ENCODE peak calls at places on chromosomes 5 and 9, in seven cellular contexts. X, J, K, L, A, U and W are unnamed samples. For H3K27me3, the result is how much of the 10 kb centered on the place peaks cover.

GRCh38 chr9:124047106-124047716 is 35.6 kb downstream of the LHX2 start:
- DNase-seq in U (peak), J (no peak), X (no peak), A (no peak), L (no peak), K (no peak), W (no peak)

GRCh38 chr9:106718996-106719395 is 144.0 kb upstream of the ZNF462 start:
- DNase-seq in X (no peak), K (no peak), J (peak), L (peak), A (no peak), U (peak), W (no peak)

GRCh38 chr5:169860585-169860984 is 119.7 kb downstream of the INSYN2B start:
- DNase-seq in K (no peak), X (no peak), L (no peak), U (peak), A (no peak), J (no peak), W (no peak)

GRCh38 chr9:133506653-133507038 is 18.1 kb downstream of the MYMK start:
- DNase-seq in A (no peak), X (no peak), J (no peak), U (no peak), L (peak), K (peak), W (peak)

GRCh38 chr5:53381-54174 is 38.4 kb upstream of the PLEKHG4B start:
- DNase-seq in J (no peak), X (no peak), K (peak), A (no peak), L (no peak), U (no peak), W (peak)

GRCh38 chr5:157516016-157516415 is 56.0 kb downstream of the NIPAL4 start:
- DNase-seq in U (no peak), L (peak), J (peak), X (no peak), A (no peak), K (no peak), W (peak)

GRCh38 chr5:54538156-54538555 is 20.6 kb downstream of the SNX18 start:
- DNase-seq in L (no peak), A (no peak), U (no peak), X (no peak), J (no peak), K (no peak), W (no peak)

GRCh38 chr9:77807295-77807694 is 159.2 kb upstream of the GNA14 start:
- DNase-seq in J (peak), L (peak), A (no peak), U (peak), K (no peak), X (no peak), W (no peak)

GRCh38 chr5:93572101-93572772 is 8.8 kb downstream of the NR2F1-AS1 start:
- DNase-seq in J (no peak), K (no peak), L (no peak), U (no peak), X (peak), A (no peak), W (no peak)

GRCh38 chr9:130935660-130936271 is 3.3 kb downstream of the FIBCD1 start:
- DNase-seq in K (no peak), L (no peak), A (no peak), J (no peak), U (no peak), X (no peak), W (no peak)
- H3K27me3 ChIP-seq in K (under half), L (under half), A (under half), J (under half), U (under half), X (under half), W (under half)

GRCh38 chr9:130354806-130355205 is 89.2 kb downstream of the HMCN2 start:
- DNase-seq in L (no peak), J (no peak), X (no peak), K (no peak), U (no peak), A (no peak), W (no peak)
- H3K27me3 ChIP-seq in L (under half), J (under half), X (under half), K (under half), U (under half), A (under half), W (under half)

DNA sequence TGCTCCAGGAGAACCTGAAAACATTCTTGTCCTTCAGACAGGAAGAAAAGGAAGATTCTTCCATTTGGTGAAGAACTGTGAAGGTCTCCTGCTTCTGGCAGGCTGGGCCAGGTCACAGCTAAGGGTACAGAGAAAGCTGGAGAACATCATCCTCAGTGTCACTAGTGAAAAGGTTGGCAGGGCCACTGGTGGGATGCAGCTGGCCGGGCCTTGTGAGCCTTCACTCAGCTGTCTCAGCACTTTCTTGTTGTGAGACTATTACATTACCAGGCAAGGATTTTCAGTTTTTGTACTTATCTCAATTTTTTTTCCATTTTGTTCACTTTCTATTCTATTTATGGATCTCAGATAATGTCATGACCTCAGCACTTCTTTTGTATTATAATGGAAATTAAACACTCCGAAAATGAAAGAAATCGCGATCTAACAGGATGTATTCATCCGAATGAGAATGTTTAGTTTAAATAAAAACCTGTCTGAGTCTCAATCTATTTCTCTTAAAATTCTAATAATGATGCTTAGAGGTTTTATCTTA is 9.9 kb upstream of the IFNA8 start:
- DNase-seq in L (no peak), J (no peak), A (no peak), K (no peak), X (no peak), U (no peak), W (no peak)
- H3K27me3 ChIP-seq in L (under half), J (half or more), A (under half), K (under half), X (under half), U (under half), W (half or more)

GRCh38 chr5:141437208-141437607 is 6.9 kb downstream of the PCDHGA12 start:
- DNase-seq in X (no peak), J (no peak), L (no peak), K (no peak), A (no peak), U (no peak), W (no peak)
- H3K27me3 ChIP-seq in X (under half), J (under half), L (under half), K (under half), A (under half), U (under half), W (under half)

GRCh38 chr5:179342577-179342976 is 2.7 kb downstream of the ADAMTS2 start:
- DNase-seq in X (no peak), K (no peak), L (no peak), J (no peak), A (no peak), U (no peak), W (peak)
- H3K27me3 ChIP-seq in X (under half), K (under half), L (under half), J (under half), A (under half), U (under half), W (under half)

DNA sequence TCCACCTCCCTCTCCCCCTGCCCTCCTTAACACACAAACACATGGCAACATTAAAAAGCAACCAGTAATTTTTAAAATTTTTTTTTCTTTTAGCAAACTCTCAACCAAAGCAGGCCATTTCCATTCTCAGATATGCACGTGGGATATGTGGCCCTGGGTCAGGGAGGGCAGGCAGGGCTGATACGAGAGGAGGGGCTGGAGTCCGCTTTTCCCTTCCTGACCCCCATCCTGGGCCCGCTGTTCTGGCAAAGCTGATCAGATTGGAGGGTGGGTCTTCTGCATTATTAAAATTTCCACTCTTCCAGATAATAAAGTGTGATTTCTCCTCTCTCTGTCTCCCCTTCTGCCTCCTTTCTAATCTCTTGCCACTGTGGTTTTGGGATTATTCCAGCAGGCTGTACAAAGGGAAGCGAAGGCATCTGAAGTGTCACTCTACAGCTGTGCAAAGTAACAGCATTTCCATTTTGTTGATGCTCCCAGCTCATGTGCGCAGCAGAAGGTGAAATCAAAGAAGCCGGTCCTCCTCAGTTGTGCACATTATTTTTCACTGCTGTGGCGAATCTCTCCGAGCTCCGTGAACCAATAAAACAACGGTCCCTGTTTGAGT is 12.0 kb downstream of the IRX1 start:
- DNase-seq in J (no peak), X (no peak), K (no peak), L (no peak), U (no peak), A (no peak), W (no peak)
- H3K27me3 ChIP-seq in J (under half), X (under half), K (under half), L (under half), U (under half), A (under half), W (under half)

GRCh38 chr5:178581621-178582020 is 8.6 kb downstream of the COL23A1 start:
- DNase-seq in L (no peak), X (no peak), J (peak), A (no peak), U (no peak), K (no peak), W (no peak)
- H3K27me3 ChIP-seq in L (under half), X (under half), J (under half), A (under half), U (under half), K (under half), W (under half)

GRCh38 chr9:116274293-116274692 is 120.7 kb downstream of the PAPPA start:
- DNase-seq in X (no peak), A (no peak), J (no peak), U (no peak), L (peak), K (no peak), W (no peak)
- H3K27me3 ChIP-seq in X (under half), A (under half), J (under half), U (under half), L (under half), K (under half), W (under half)

GRCh38 chr9:92397853-92398252 is 6.5 kb downstream of the OGN start:
- DNase-seq in A (no peak), J (no peak), X (no peak), L (no peak), U (no peak), K (no peak), W (no peak)
- H3K27me3 ChIP-seq in A (under half), J (under half), X (under half), L (under half), U (under half), K (under half), W (under half)

GRCh38 chr9:36928670-36929349 is 105.3 kb downstream of the PAX5 start:
- DNase-seq in U (peak), X (no peak), L (peak), J (peak), A (no peak), K (no peak), W (peak)

GRCh38 chr9:36929350-36929675 is 104.8 kb downstream of the PAX5 start:
- DNase-seq in L (no peak), J (no peak), U (no peak), K (no peak), X (no peak), A (no peak), W (no peak)

GRCh38 chr9:36925033-36925432 is 109.0 kb downstream of the PAX5 start:
- DNase-seq in L (no peak), U (no peak), K (no peak), X (no peak), J (peak), A (no peak), W (peak)

GRCh38 chr9:36930941-36931340 is 103.1 kb downstream of the PAX5 start:
- DNase-seq in U (no peak), A (no peak), K (peak), X (no peak), L (no peak), J (no peak), W (no peak)

GRCh38 chr9:36928210-36928609 is 105.9 kb downstream of the PAX5 start:
- DNase-seq in L (no peak), K (no peak), A (no peak), U (no peak), X (no peak), J (no peak), W (no peak)
- H3K27me3 ChIP-seq in L (under half), K (under half), A (under half), U (under half), X (under half), J (under half), W (under half)